ENCODE peak calls at places on chromosomes 12 and 14, in eight cellular contexts. D is AG04450, P is K562, I is left lung, V is tibial artery, Q is IMR-90, W is fibroblast of villous mesenchyme, H is fibroblast of pulmonary artery. U is an unnamed sample.

GRCh38 chr14:60803871-60804270 is 69.3 kb downstream of the MNAT1 start:
- DNase-seq in D (no peak), P (no peak), I (no peak), Q (no peak), W (no peak), H (no peak), V (no peak), U (no peak)

GRCh38 chr12:58496411-58496810 is 423.9 kb downstream of the LRIG3 start:
- DNase-seq in P (no peak), D (no peak), W (no peak), V (no peak), I (no peak), Q (peak), H (peak), U (peak)

GRCh38 chr12:29176951-29177350 is 27.9 kb downstream of the FAR2 start:
- DNase-seq in V (no peak), D (no peak), H (peak), W (peak), P (no peak), Q (peak), I (no peak), U (no peak)

GRCh38 chr14:45699451-45699850 is 446.4 kb upstream of the MIS18BP1 start:
- DNase-seq in I (no peak), D (no peak), Q (no peak), V (no peak), H (no peak), W (no peak), P (no peak), U (no peak)

GRCh38 chr12:130632582-130633174 is 83.4 kb downstream of the RIMBP2 start:
- DNase-seq in D (no peak), H (no peak), W (no peak), I (no peak), Q (no peak), V (no peak), P (no peak), U (no peak)

GRCh38 chr12:101885912-101886561 is 8.7 kb downstream of the DRAM1 start:
- DNase-seq in H (no peak), P (no peak), D (no peak), Q (no peak), I (no peak), V (no peak), W (no peak), U (no peak)

GRCh38 chr12:80593766-80594165 is 113.7 kb upstream of the MYF6 start:
- DNase-seq in D (peak), Q (peak), V (no peak), I (no peak), P (no peak), W (peak), H (peak), U (peak)

GRCh38 chr14:64696355-64696844 is 7.8 kb upstream of the PLEKHG3 start:
- DNase-seq in V (peak), H (no peak), P (no peak), W (peak), I (no peak), D (no peak), Q (no peak), U (no peak)

GRCh38 chr14:67332468-67332867 is 27.1 kb downstream of the ATP6V1D start:
- DNase-seq in P (no peak), V (no peak), W (no peak), I (no peak), D (no peak), Q (peak), H (no peak), U (no peak)

GRCh38 chr12:1830981-1831930 is 10.9 kb downstream of the LRTM2 start:
- DNase-seq in V (no peak), I (peak), P (peak), Q (peak), H (peak), D (peak), W (peak), U (peak)

GRCh38 chr12:58919271-58920101 is 818 bp downstream of the LRIG3 start:
- DNase-seq in D (no peak), Q (peak), I (peak), V (peak), H (peak), P (no peak), W (peak), U (no peak)

GRCh38 chr12:94262228-94263010 is 114.0 kb downstream of the PLXNC1 start:
- DNase-seq in D (peak), I (peak), V (peak), Q (peak), P (peak), H (peak), W (peak), U (peak)

GRCh38 chr12:30643366-30643765 is 52.3 kb downstream of the IPO8 start:
- DNase-seq in P (no peak), V (no peak), W (no peak), I (no peak), Q (peak), D (no peak), H (no peak), U (no peak)

GRCh38 chr14:29521526-29522137 is 406.0 kb downstream of the PRKD1 start:
- DNase-seq in I (no peak), D (no peak), H (peak), W (peak), Q (peak), V (no peak), P (no peak), U (peak)

GRCh38 chr14:93132472-93133065 is 16.8 kb upstream of the ITPK1 start:
- DNase-seq in V (no peak), H (peak), Q (peak), P (no peak), I (no peak), W (peak), D (no peak), U (peak)

GRCh38 chr14:29755311-29756052 is 172.2 kb downstream of the PRKD1 start:
- DNase-seq in V (no peak), W (no peak), P (no peak), D (no peak), Q (no peak), I (no peak), H (peak), U (no peak)

GRCh38 chr14:68885226-68886108 is 92.6 kb upstream of the ZFP36L1 start:
- DNase-seq in V (peak), D (no peak), I (peak), Q (no peak), W (no peak), P (no peak), H (no peak), U (no peak)

GRCh38 chr12:53657041-53657440 is 18.8 kb downstream of the ATP5MC2 start:
- DNase-seq in V (no peak), Q (no peak), H (no peak), W (no peak), D (no peak), P (no peak), I (no peak), U (no peak)

GRCh38 chr12:42762395-42762925 is 172.9 kb upstream of the PRICKLE1 start:
- DNase-seq in D (no peak), V (no peak), H (no peak), Q (no peak), P (no peak), W (no peak), I (no peak), U (no peak)

GRCh38 chr12:100365411-100365810 is 8.5 kb downstream of the SLC17A8 start:
- DNase-seq in Q (no peak), P (no peak), D (no peak), H (no peak), I (no peak), W (no peak), V (no peak), U (no peak)

GRCh38 chr14:36604757-36605505 is 22.5 kb upstream of the NKX2-8 start:
- DNase-seq in P (peak), Q (peak), H (peak), D (peak), W (peak), V (no peak), I (no peak), U (peak)

GRCh38 chr12:76637807-76638206 is 78.2 kb upstream of the OSBPL8 start:
- DNase-seq in H (no peak), P (no peak), W (peak), I (no peak), Q (peak), D (no peak), V (no peak), U (peak)

GRCh38 chr12:116361404-116362223 is 84.1 kb upstream of the MED13L start:
- DNase-seq in P (no peak), D (no peak), H (no peak), V (no peak), I (no peak), Q (no peak), W (no peak), U (no peak)

GRCh38 chr14:65387628-65388027 is 24.9 kb upstream of the FUT8 start:
- DNase-seq in P (no peak), W (no peak), Q (no peak), I (no peak), D (no peak), V (no peak), H (no peak), U (no peak)

GRCh38 chr12:107017042-107017441 is 30.1 kb upstream of the MTERF2 start:
- DNase-seq in H (no peak), V (no peak), D (no peak), P (no peak), Q (no peak), W (no peak), I (no peak), U (no peak)

GRCh38 chr14:57086271-57087162 is 182.2 kb downstream of the EXOC5 start:
- DNase-seq in P (no peak), V (no peak), W (no peak), I (no peak), D (no peak), H (no peak), Q (no peak), U (no peak)

GRCh38 chr12:5900533-5901255 is 44.4 kb downstream of the ANO2 start:
- DNase-seq in P (no peak), D (no peak), H (no peak), V (no peak), W (no peak), Q (no peak), I (no peak), U (no peak)

GRCh38 chr12:5901416-5901815 is 43.6 kb downstream of the ANO2 start:
- DNase-seq in H (no peak), V (no peak), D (no peak), W (no peak), Q (no peak), P (no peak), I (no peak), U (no peak)

GRCh38 chr12:5904441-5904840 is 40.6 kb downstream of the ANO2 start:
- DNase-seq in V (peak), Q (no peak), I (no peak), H (no peak), W (no peak), P (no peak), D (no peak), U (no peak)

GRCh38 chr12:5902736-5903135 is 42.3 kb downstream of the ANO2 start:
- DNase-seq in Q (no peak), V (no peak), P (no peak), H (no peak), I (no peak), W (no peak), D (no peak), U (no peak)

DNA sequence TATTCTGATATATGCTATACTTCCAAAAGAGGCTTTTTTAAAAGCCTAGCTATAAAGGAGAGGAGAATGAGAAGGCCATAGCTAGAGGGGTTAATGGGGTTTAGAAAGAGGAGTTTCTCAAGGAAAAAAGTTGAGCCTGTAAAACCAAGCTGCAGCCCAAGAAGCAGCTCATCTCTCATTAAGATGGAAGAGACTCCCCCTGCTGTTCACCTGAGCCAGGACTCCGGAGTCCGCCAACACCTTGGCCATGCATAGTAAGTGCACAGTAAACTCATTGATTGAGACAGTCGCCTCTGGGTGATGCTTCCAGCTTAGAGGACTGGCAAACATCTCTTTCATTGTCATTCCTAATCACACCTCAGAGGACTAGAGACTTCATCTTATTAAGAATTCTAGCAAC is 46.2 kb downstream of the ANO2 start:
- DNase-seq in W (no peak), V (no peak), D (no peak), H (no peak), I (no peak), P (no peak), Q (no peak), U (no peak)
- TF ChIP-seq CTCF in W (no peak), V (no peak), D (no peak), H (no peak), I (no peak), P (peak), Q (no peak), U (peak)

GRCh38 chr12:14982986-14983385 is 10.1 kb downstream of the PDE6H start:
- DNase-seq in H (no peak), V (no peak), Q (no peak), W (no peak), P (no peak), I (no peak), D (no peak), U (no peak)

GRCh38 chr12:14989790-14990189 is 16.9 kb downstream of the PDE6H start:
- DNase-seq in H (no peak), W (no peak), P (no peak), D (no peak), Q (no peak), I (no peak), V (no peak), U (no peak)

GRCh38 chr12:14988035-14988434 is 15.2 kb downstream of the PDE6H start:
- DNase-seq in Q (no peak), V (no peak), H (no peak), W (no peak), P (no peak), I (no peak), D (no peak), U (no peak)

GRCh38 chr12:14984036-14984435 is 11.2 kb downstream of the PDE6H start:
- DNase-seq in H (no peak), Q (no peak), I (no peak), V (no peak), W (no peak), P (no peak), D (no peak), U (no peak)

DNA sequence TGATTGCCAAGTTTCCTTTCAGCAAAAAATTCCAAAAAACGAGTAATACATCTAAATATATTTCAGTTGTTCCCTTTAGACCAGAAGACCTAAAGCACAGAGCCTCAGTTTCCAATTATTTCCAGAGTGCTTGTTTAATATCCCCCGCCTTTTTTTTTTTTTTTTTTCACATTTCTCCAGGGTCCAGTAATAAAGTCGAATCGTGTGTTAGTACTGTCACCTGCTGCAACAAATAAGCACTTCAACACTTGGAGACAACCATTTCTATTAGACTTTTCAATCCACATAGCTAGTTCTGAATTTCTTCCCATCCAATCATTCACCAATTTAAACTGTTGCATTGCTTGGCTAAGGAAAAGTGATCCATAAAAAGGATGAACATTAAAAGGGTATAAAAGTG is 13.6 kb downstream of the PDE6H start:
- DNase-seq in P (no peak), W (no peak), H (no peak), I (no peak), V (no peak), Q (no peak), D (no peak), U (no peak)
- TF ChIP-seq CTCF in P (no peak), W (no peak), H (peak), I (no peak), V (peak), Q (no peak), D (no peak), U (no peak)

DNA sequence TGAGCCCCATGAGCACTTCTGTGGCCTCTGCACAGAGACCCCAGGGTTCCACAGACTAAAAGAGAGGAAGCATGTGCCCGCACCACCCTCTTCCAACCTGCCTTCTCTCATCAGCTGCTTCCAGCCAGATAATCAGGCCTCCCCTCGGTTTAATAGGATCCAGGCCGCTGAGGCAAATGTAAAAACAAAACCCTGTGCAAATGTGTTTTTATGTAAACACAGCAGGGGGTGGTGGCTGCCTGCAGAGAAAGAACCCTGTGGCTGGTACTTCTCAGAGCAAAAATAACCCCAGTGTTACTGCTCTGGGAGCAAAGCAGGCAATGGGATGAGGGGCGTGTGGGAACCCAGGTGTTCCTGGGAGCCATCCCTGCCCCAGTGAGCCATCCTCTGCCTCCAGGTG is 46.2 kb downstream of the WSCD2 start:
- DNase-seq in H (no peak), I (no peak), W (no peak), Q (no peak), V (no peak), D (no peak), P (no peak), U (no peak)
- TF ChIP-seq CTCF in H (no peak), I (no peak), W (no peak), Q (no peak), V (no peak), D (no peak), P (no peak), U (no peak)

GRCh38 chr14:55892906-55893305 is 225.3 kb upstream of the PELI2 start:
- DNase-seq in V (no peak), P (no peak), Q (no peak), H (no peak), D (no peak), W (peak), I (no peak), U (no peak)
- TF ChIP-seq CTCF in V (no peak), P (no peak), Q (no peak), H (no peak), D (no peak), W (no peak), I (no peak), U (no peak)

U was measured in HFFc6.